ENCODE peak calls at places on chromosomes 1 and 21, in five cellular contexts. X, V, O, D and R are unnamed samples.

GRCh38 chr1:200518524-200518923 is 102.0 kb downstream of the KIF14 start:
- DNase-seq in X (no peak), V (no peak), O (no peak), D (no peak), R (no peak)

GRCh38 chr1:74689800-74690696 is 16.5 kb upstream of the ERICH3 start:
- DNase-seq in X (no peak), V (peak), O (peak), D (peak), R (peak)

GRCh38 chr1:3023994-3024393 is 2.7 kb downstream of the ACTRT2 start:
- DNase-seq in X (no peak), V (no peak), O (no peak), D (no peak), R (no peak)

GRCh38 chr1:23461050-23461449 is 22.9 kb downstream of the ASAP3 start:
- DNase-seq in X (no peak), V (no peak), O (no peak), D (no peak), R (no peak)

GRCh38 chr1:163084330-163084729 is 15.2 kb downstream of the RGS4 start:
- DNase-seq in X (no peak), V (no peak), O (no peak), D (no peak), R (no peak)

GRCh38 chr1:94633051-94633450 is 91.5 kb upstream of the F3 start:
- DNase-seq in X (no peak), V (peak), O (no peak), D (no peak), R (no peak)

GRCh38 chr1:52111492-52111891 is 30.4 kb upstream of the ZFYVE9 start:
- DNase-seq in X (no peak), V (no peak), O (no peak), D (no peak), R (no peak)

GRCh38 chr1:36089393-36090121 is 865 bp downstream of the ADPRS start:
- DNase-seq in X (no peak), V (no peak), O (peak), D (no peak), R (peak)

GRCh38 chr1:206037521-206037920 is 13.8 kb upstream of the CTSE start:
- DNase-seq in X (no peak), V (no peak), O (no peak), D (peak), R (no peak)

GRCh38 chr1:231778009-231778719 is 151.6 kb downstream of the DISC1 start:
- DNase-seq in X (no peak), V (no peak), O (no peak), D (peak), R (no peak)

GRCh38 chr1:33120436-33121231 is 39.7 kb downstream of the AZIN2 start:
- DNase-seq in X (peak), V (no peak), O (no peak), D (no peak), R (peak)

GRCh38 chr1:36576118-36576517 is 93.4 kb upstream of the CSF3R start:
- DNase-seq in X (peak), V (no peak), O (peak), D (peak), R (no peak)

GRCh38 chr1:114002492-114003290 is 23.4 kb downstream of the OLFML3 start:
- DNase-seq in X (no peak), V (no peak), O (no peak), D (no peak), R (no peak)

GRCh38 chr21:45991606-45992301 is 10.2 kb downstream of the COL6A1 start:
- DNase-seq in X (no peak), V (no peak), O (no peak), D (no peak), R (no peak)

GRCh38 chr1:40184193-40184592 is 23.0 kb downstream of the RLF start:
- DNase-seq in X (no peak), V (no peak), O (no peak), D (no peak), R (no peak)

GRCh38 chr1:234955107-234955731 is 173.4 kb downstream of the TOMM20 start:
- DNase-seq in X (no peak), V (no peak), O (no peak), D (peak), R (no peak)

GRCh38 chr1:180636138-180636537 is 4.3 kb downstream of the XPR1 start:
- DNase-seq in X (no peak), V (no peak), O (no peak), D (no peak), R (no peak)

GRCh38 chr1:165678509-165678908 is 19.9 kb downstream of the ALDH9A1 start:
- DNase-seq in X (no peak), V (no peak), O (no peak), D (no peak), R (no peak)

GRCh38 chr1:185311589-185312225 is 5.3 kb downstream of the IVNS1ABP start:
- DNase-seq in X (no peak), V (no peak), O (no peak), D (no peak), R (no peak)

GRCh38 chr1:241440904-241441303 is 78.7 kb downstream of the FH start:
- DNase-seq in X (no peak), V (no peak), O (no peak), D (no peak), R (no peak)

GRCh38 chr1:115356356-115356755 is 18.3 kb upstream of the NGF start:
- DNase-seq in X (no peak), V (no peak), O (no peak), D (no peak), R (no peak)

GRCh38 chr21:45542242-45542666 is at the start of gene SLC19A1:
- DNase-seq in X (peak), V (no peak), O (peak), D (no peak), R (no peak)

GRCh38 chr1:181127898-181128453 is 39.5 kb downstream of the IER5 start:
- DNase-seq in X (no peak), V (no peak), O (no peak), D (no peak), R (no peak)

GRCh38 chr21:28791595-28792282 is 200.9 kb downstream of the LTN1 start:
- DNase-seq in X (no peak), V (no peak), O (no peak), D (no peak), R (no peak)

GRCh38 chr1:116990612-116991151 is 10.9 kb upstream of the CD101 start:
- DNase-seq in X (peak), V (peak), O (no peak), D (no peak), R (no peak)

GRCh38 chr1:16215882-16216753 is 3.7 kb upstream of the ARHGEF19 start:
- DNase-seq in X (peak), V (peak), O (peak), D (no peak), R (peak)

GRCh38 chr1:22723151-22723550 is 12.5 kb downstream of the EPHB2 start:
- DNase-seq in X (no peak), V (no peak), O (no peak), D (no peak), R (no peak)

GRCh38 chr1:34132161-34132420 is 32.9 kb downstream of the CSMD2 start:
- DNase-seq in X (peak), V (no peak), O (no peak), D (no peak), R (no peak)

GRCh38 chr1:164794310-164794709 is 235.3 kb downstream of the PBX1 start:
- DNase-seq in X (peak), V (peak), O (no peak), D (no peak), R (no peak)

GRCh38 chr1:54428838-54429513 is 22.8 kb upstream of the SSBP3 start:
- DNase-seq in X (no peak), V (no peak), O (no peak), D (no peak), R (no peak)

GRCh38 chr1:33903210-33903589 is 39.3 kb downstream of the HMGB4 start:
- DNase-seq in X (no peak), V (no peak), O (no peak), D (no peak), R (no peak)

GRCh38 chr21:32484706-32485380 is 72.3 kb downstream of the EVA1C start:
- DNase-seq in X (no peak), V (no peak), O (no peak), D (no peak), R (no peak)

GRCh38 chr1:39470040-39470439 is 21.4 kb upstream of the BMP8A start:
- DNase-seq in X (no peak), V (no peak), O (no peak), D (no peak), R (no peak)

GRCh38 chr1:97351846-97352245 is 569.0 kb downstream of the DPYD start:
- DNase-seq in X (no peak), V (no peak), O (no peak), D (no peak), R (no peak)

GRCh38 chr1:160256396-160257046 is 5.8 kb downstream of the DCAF8 start:
- DNase-seq in X (no peak), V (no peak), O (no peak), D (no peak), R (no peak)

GRCh38 chr1:62437273-62437945 is 560 bp downstream of the USP1 start:
- DNase-seq in X (no peak), V (no peak), O (peak), D (peak), R (no peak)

GRCh38 chr1:172450524-172450885 is 6.6 kb upstream of the PIGC start:
- DNase-seq in X (no peak), V (no peak), O (no peak), D (peak), R (no peak)

GRCh38 chr1:53074313-53075154 is 12.5 kb downstream of the PODN start:
- DNase-seq in X (no peak), V (no peak), O (no peak), D (no peak), R (no peak)

GRCh38 chr1:211736351-211736915 is 61.0 kb upstream of the NEK2 start:
- DNase-seq in X (no peak), V (no peak), O (no peak), D (no peak), R (no peak)

GRCh38 chr1:21451981-21452411 is 12.1 kb downstream of the NBPF3 start:
- DNase-seq in X (no peak), V (no peak), O (no peak), D (no peak), R (no peak)